ENCODE peak calls at places on chromosome X, in nine cellular contexts. B is WERI-Rb-1; V is ureter; Y is CD4-positive, CD25-positive, alpha-beta regulatory T cell; E is iPS-NIHi11; P is germinal center; O is activated CD4-positive, alpha-beta T cell treated with anti-CD3 and anti-CD28 coated beads, Interleukin-2, amount 10 ng/mL, durations not matched to agents 7 days and 5 days; X is activated CD8-positive, alpha-beta memory T cell treated with anti-CD3 and anti-CD28 coated beads for 4 hours; S is transverse colon. W is an unnamed sample.

GRCh38 chrX:21004835-21005234 is 369.4 kb upstream of the CNKSR2 start:
- DNase-seq in B (no peak), V (no peak), Y (no peak), E (no peak), P (no peak), O (no peak), X (no peak), S (no peak), W (no peak)

GRCh38 chrX:25941559-25942250 is 196.4 kb upstream of the MAGEB18 start:
- DNase-seq in B (no peak), V (no peak), Y (no peak), E (no peak), P (no peak), O (no peak), X (no peak), S (no peak), W (no peak)

GRCh38 chrX:47191806-47192401 is 1.7 kb upstream of the UBA1 start:
- DNase-seq in B (peak), V (no peak), Y (no peak), E (no peak), P (peak), O (no peak), X (no peak), S (no peak), W (no peak)

GRCh38 chrX:113548308-113549015 is 707.8 kb upstream of the AMOT start:
- DNase-seq in B (no peak), V (no peak), Y (no peak), E (peak), P (no peak), O (no peak), X (no peak), S (no peak), W (no peak)

GRCh38 chrX:115579786-115580294 is 18.9 kb downstream of the PLS3 start:
- DNase-seq in B (no peak), V (no peak), Y (no peak), E (no peak), P (no peak), O (no peak), X (no peak), S (no peak), W (no peak)

GRCh38 chrX:147912093-147912801 is 528 bp downstream of the FMR1 start:
- DNase-seq in B (peak), V (peak), Y (peak), E (peak), P (peak), O (peak), X (no peak), S (peak), W (peak)

GRCh38 chrX:7362111-7362510 is 214.2 kb upstream of the PUDP start:
- DNase-seq in B (no peak), V (no peak), Y (no peak), E (no peak), P (no peak), O (no peak), X (no peak), S (no peak), W (no peak)

GRCh38 chrX:125492439-125492838 is 172.8 kb downstream of the TEX13C start:
- DNase-seq in B (no peak), V (no peak), Y (no peak), E (no peak), P (no peak), O (no peak), X (no peak), S (no peak), W (no peak)

GRCh38 chrX:120304241-120304640 is 7.0 kb downstream of the TMEM255A start:
- DNase-seq in B (no peak), V (no peak), Y (no peak), E (no peak), P (no peak), O (no peak), X (no peak), S (no peak), W (no peak)

W was measured in activated CD4-positive, alpha-beta memory T cell treated with anti-CD3 and anti-CD28 coated beads, Interleukin-2, amount 10 ng/mL, durations not matched to agents 7 days and 5 days.